ENCODE peak calls at places on chromosome 19, in ten cellular contexts. One of them, this sample, is unnamed.

GRCh38 chr19:47673426-47673825 is 39.8 kb upstream of the EHD2 start:
- DNase-seq in AG04449: no peak
- DNase-seq in AG09309: no peak
- DNase-seq in pancreas: no peak
- DNase-seq in H9: no peak
- DNase-seq in Calu3: no peak
- DNase-seq in fibroblast of pulmonary artery: no peak
- DNase-seq in mesothelial cell of epicardium: no peak
- DNase-seq in body of pancreas: no peak
- DNase-seq in endothelial cell: no peak
- DNase-seq in this sample: no peak

GRCh38 chr19:58543826-58544590 is at the start of gene TRIM28:
- DNase-seq in AG04449: peak
- DNase-seq in AG09309: peak
- DNase-seq in pancreas: peak
- DNase-seq in H9: peak
- DNase-seq in Calu3: peak
- DNase-seq in fibroblast of pulmonary artery: peak
- DNase-seq in mesothelial cell of epicardium: peak
- DNase-seq in body of pancreas: peak
- DNase-seq in endothelial cell: peak
- DNase-seq in this sample: peak

GRCh38 chr19:16330811-16331690 is 6.4 kb downstream of the KLF2 start:
- DNase-seq in AG04449: no peak
- DNase-seq in AG09309: no peak
- DNase-seq in pancreas: no peak
- DNase-seq in H9: no peak
- DNase-seq in Calu3: no peak
- DNase-seq in fibroblast of pulmonary artery: peak
- DNase-seq in mesothelial cell of epicardium: no peak
- DNase-seq in body of pancreas: no peak
- DNase-seq in endothelial cell: no peak
- DNase-seq in this sample: no peak

GRCh38 chr19:34712606-34713261 is 21.3 kb upstream of the ZNF181 start:
- DNase-seq in AG04449: peak
- DNase-seq in AG09309: peak
- DNase-seq in pancreas: peak
- DNase-seq in H9: peak
- DNase-seq in Calu3: peak
- DNase-seq in fibroblast of pulmonary artery: peak
- DNase-seq in mesothelial cell of epicardium: no peak
- DNase-seq in body of pancreas: peak
- DNase-seq in endothelial cell: peak
- DNase-seq in this sample: peak

GRCh38 chr19:6723108-6723618 is 2.7 kb upstream of the C3 start:
- DNase-seq in AG04449: no peak
- DNase-seq in AG09309: no peak
- DNase-seq in pancreas: peak
- DNase-seq in H9: no peak
- DNase-seq in Calu3: peak
- DNase-seq in fibroblast of pulmonary artery: peak
- DNase-seq in mesothelial cell of epicardium: no peak
- DNase-seq in body of pancreas: peak
- DNase-seq in endothelial cell: no peak
- DNase-seq in this sample: no peak

GRCh38 chr19:40611096-40611495 is 9.9 kb downstream of the LTBP4 start:
- DNase-seq in AG04449: no peak
- DNase-seq in AG09309: no peak
- DNase-seq in pancreas: no peak
- DNase-seq in H9: peak
- DNase-seq in Calu3: no peak
- DNase-seq in fibroblast of pulmonary artery: no peak
- DNase-seq in mesothelial cell of epicardium: no peak
- DNase-seq in body of pancreas: no peak
- DNase-seq in endothelial cell: no peak
- DNase-seq in this sample: no peak

GRCh38 chr19:2180881-2181617 is 17.3 kb downstream of the DOT1L start:
- DNase-seq in AG04449: no peak
- DNase-seq in AG09309: no peak
- DNase-seq in pancreas: no peak
- DNase-seq in H9: peak
- DNase-seq in Calu3: no peak
- DNase-seq in fibroblast of pulmonary artery: no peak
- DNase-seq in mesothelial cell of epicardium: no peak
- DNase-seq in body of pancreas: no peak
- DNase-seq in endothelial cell: no peak
- DNase-seq in this sample: no peak

GRCh38 chr19:13718733-13719132 is 45.6 kb upstream of the MRI1 start:
- DNase-seq in AG04449: peak
- DNase-seq in AG09309: peak
- DNase-seq in pancreas: no peak
- DNase-seq in H9: peak
- DNase-seq in Calu3: peak
- DNase-seq in fibroblast of pulmonary artery: peak
- DNase-seq in mesothelial cell of epicardium: no peak
- DNase-seq in body of pancreas: peak
- DNase-seq in endothelial cell: no peak
- DNase-seq in this sample: no peak

GRCh38 chr19:10780368-10780767 is 55.6 kb downstream of the TMED1 start:
- DNase-seq in AG04449: no peak
- DNase-seq in AG09309: peak
- DNase-seq in pancreas: peak
- DNase-seq in H9: no peak
- DNase-seq in Calu3: no peak
- DNase-seq in fibroblast of pulmonary artery: peak
- DNase-seq in mesothelial cell of epicardium: no peak
- DNase-seq in body of pancreas: peak
- DNase-seq in endothelial cell: no peak
- DNase-seq in this sample: no peak

GRCh38 chr19:33208371-33208770 is 14.2 kb downstream of the LRP3 start:
- DNase-seq in AG04449: no peak
- DNase-seq in AG09309: no peak
- DNase-seq in pancreas: no peak
- DNase-seq in H9: no peak
- DNase-seq in Calu3: no peak
- DNase-seq in fibroblast of pulmonary artery: no peak
- DNase-seq in mesothelial cell of epicardium: no peak
- DNase-seq in body of pancreas: no peak
- DNase-seq in endothelial cell: no peak
- DNase-seq in this sample: no peak

GRCh38 chr19:2055871-2056809 is 5.1 kb upstream of the MKNK2 start:
- DNase-seq in AG04449: no peak
- DNase-seq in AG09309: peak
- DNase-seq in pancreas: peak
- DNase-seq in H9: no peak
- DNase-seq in Calu3: no peak
- DNase-seq in fibroblast of pulmonary artery: peak
- DNase-seq in mesothelial cell of epicardium: no peak
- DNase-seq in body of pancreas: no peak
- DNase-seq in endothelial cell: no peak
- DNase-seq in this sample: no peak

GRCh38 chr19:49017041-49017665 is at the start of gene LHB:
- DNase-seq in AG04449: no peak
- DNase-seq in AG09309: no peak
- DNase-seq in pancreas: no peak
- DNase-seq in H9: peak
- DNase-seq in Calu3: no peak
- DNase-seq in fibroblast of pulmonary artery: no peak
- DNase-seq in mesothelial cell of epicardium: no peak
- DNase-seq in body of pancreas: no peak
- DNase-seq in endothelial cell: no peak
- DNase-seq in this sample: no peak

GRCh38 chr19:49020931-49021895 is 2.9 kb downstream of the CGB3 start:
- DNase-seq in AG04449: no peak
- DNase-seq in AG09309: no peak
- DNase-seq in pancreas: no peak
- DNase-seq in H9: no peak
- DNase-seq in Calu3: no peak
- DNase-seq in fibroblast of pulmonary artery: no peak
- DNase-seq in mesothelial cell of epicardium: no peak
- DNase-seq in body of pancreas: no peak
- DNase-seq in endothelial cell: no peak
- DNase-seq in this sample: no peak

GRCh38 chr19:49020342-49020741 is 3.5 kb upstream of the LHB start:
- DNase-seq in AG04449: no peak
- DNase-seq in AG09309: no peak
- DNase-seq in pancreas: peak
- DNase-seq in H9: peak
- DNase-seq in Calu3: no peak
- DNase-seq in fibroblast of pulmonary artery: no peak
- DNase-seq in mesothelial cell of epicardium: no peak
- DNase-seq in body of pancreas: peak
- DNase-seq in endothelial cell: no peak
- DNase-seq in this sample: no peak

GRCh38 chr19:49017666-49018351 is 918 bp upstream of the LHB start:
- DNase-seq in AG04449: no peak
- DNase-seq in AG09309: no peak
- DNase-seq in pancreas: no peak
- DNase-seq in H9: peak
- DNase-seq in Calu3: peak
- DNase-seq in fibroblast of pulmonary artery: peak
- DNase-seq in mesothelial cell of epicardium: peak
- DNase-seq in body of pancreas: peak
- DNase-seq in endothelial cell: peak
- DNase-seq in this sample: no peak

DNA sequence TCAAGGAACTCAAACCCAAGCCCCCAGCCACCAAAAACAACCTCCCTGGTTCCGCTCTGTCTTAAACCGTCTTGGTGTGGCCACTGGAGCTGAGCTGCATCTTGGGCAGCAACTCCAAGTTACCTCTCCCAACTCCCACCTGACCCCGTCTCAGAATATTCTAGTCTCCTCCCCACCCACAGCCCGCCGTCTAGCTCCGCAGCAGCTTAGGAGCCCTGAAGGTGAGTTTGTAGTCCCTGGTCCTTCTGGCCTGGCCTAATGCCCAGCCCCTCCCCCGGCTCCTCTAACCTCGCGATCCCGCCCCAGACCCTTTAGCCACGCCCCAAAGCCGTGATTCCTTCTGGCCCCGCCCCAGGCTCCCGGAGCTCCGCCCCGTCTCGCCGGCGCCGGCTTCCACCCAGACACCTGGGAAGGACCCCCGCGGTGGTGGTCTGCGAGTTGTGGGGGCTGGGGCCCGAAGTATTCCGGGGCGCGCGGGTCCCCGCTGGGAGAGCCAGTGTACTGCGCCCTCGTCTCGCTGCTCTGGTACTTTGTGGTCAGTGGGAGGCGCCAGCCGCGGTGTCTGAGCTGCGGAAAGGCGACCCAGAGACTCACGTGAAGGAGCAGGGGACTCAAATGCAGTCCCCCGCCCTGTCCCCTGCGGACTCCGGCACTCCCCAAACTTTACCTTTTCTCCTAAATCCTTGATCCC is 2.5 kb upstream of the LHB start:
- DNase-seq in AG04449: no peak
- DNase-seq in AG09309: no peak
- DNase-seq in pancreas: peak
- DNase-seq in H9: peak
- DNase-seq in Calu3: peak
- DNase-seq in fibroblast of pulmonary artery: no peak
- DNase-seq in mesothelial cell of epicardium: no peak
- DNase-seq in body of pancreas: peak
- DNase-seq in endothelial cell: peak
- DNase-seq in this sample: no peak
- TF ChIP-seq CTCF in AG04449: peak
- TF ChIP-seq CTCF in AG09309: no peak
- TF ChIP-seq CTCF in pancreas: no peak
- TF ChIP-seq CTCF in H9: peak
- TF ChIP-seq CTCF in Calu3: peak
- TF ChIP-seq CTCF in fibroblast of pulmonary artery: peak
- TF ChIP-seq CTCF in mesothelial cell of epicardium: peak
- TF ChIP-seq CTCF in body of pancreas: peak
- TF ChIP-seq CTCF in endothelial cell: no peak
- TF ChIP-seq CTCF in this sample: peak

GRCh38 chr19:38062959-38063786 is 156.2 kb downstream of the SIPA1L3 start:
- DNase-seq in AG04449: no peak
- DNase-seq in AG09309: no peak
- DNase-seq in pancreas: no peak
- DNase-seq in H9: no peak
- DNase-seq in Calu3: no peak
- DNase-seq in fibroblast of pulmonary artery: no peak
- DNase-seq in mesothelial cell of epicardium: no peak
- DNase-seq in body of pancreas: peak
- DNase-seq in endothelial cell: no peak
- DNase-seq in this sample: no peak
- TF ChIP-seq CTCF in AG04449: no peak
- TF ChIP-seq CTCF in AG09309: no peak
- TF ChIP-seq CTCF in pancreas: no peak
- TF ChIP-seq CTCF in H9: no peak
- TF ChIP-seq CTCF in Calu3: no peak
- TF ChIP-seq CTCF in fibroblast of pulmonary artery: no peak
- TF ChIP-seq CTCF in mesothelial cell of epicardium: no peak
- TF ChIP-seq CTCF in body of pancreas: no peak
- TF ChIP-seq CTCF in endothelial cell: no peak
- TF ChIP-seq CTCF in this sample: no peak

DNA sequence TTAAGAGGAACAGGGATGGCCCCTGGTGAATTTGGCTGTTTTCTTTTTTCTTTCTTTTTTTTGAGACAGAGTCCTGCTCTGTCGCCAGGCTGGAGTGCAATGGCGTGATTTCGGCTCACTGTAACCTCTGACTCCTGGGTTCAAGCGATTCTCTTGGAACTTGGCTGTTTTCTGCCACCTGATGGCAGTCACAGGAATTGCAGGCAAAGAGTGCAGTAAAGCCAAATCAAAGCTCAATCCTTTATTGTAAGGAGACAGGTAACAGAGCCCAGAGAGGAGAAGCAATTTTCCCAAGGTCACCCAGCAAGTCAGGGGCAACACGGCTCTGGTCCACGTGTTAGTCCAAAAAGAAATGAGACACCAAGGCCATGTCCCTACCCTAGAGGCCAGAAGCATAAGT is 6.2 kb downstream of the TINCR start:
- DNase-seq in AG04449: no peak
- DNase-seq in AG09309: no peak
- DNase-seq in pancreas: no peak
- DNase-seq in H9: no peak
- DNase-seq in Calu3: no peak
- DNase-seq in fibroblast of pulmonary artery: no peak
- DNase-seq in mesothelial cell of epicardium: no peak
- DNase-seq in body of pancreas: no peak
- DNase-seq in endothelial cell: no peak
- DNase-seq in this sample: no peak
- TF ChIP-seq CTCF in AG04449: peak
- TF ChIP-seq CTCF in AG09309: peak
- TF ChIP-seq CTCF in pancreas: peak
- TF ChIP-seq CTCF in H9: peak
- TF ChIP-seq CTCF in Calu3: peak
- TF ChIP-seq CTCF in fibroblast of pulmonary artery: peak
- TF ChIP-seq CTCF in mesothelial cell of epicardium: peak
- TF ChIP-seq CTCF in body of pancreas: peak
- TF ChIP-seq CTCF in endothelial cell: peak
- TF ChIP-seq CTCF in this sample: peak

DNA sequence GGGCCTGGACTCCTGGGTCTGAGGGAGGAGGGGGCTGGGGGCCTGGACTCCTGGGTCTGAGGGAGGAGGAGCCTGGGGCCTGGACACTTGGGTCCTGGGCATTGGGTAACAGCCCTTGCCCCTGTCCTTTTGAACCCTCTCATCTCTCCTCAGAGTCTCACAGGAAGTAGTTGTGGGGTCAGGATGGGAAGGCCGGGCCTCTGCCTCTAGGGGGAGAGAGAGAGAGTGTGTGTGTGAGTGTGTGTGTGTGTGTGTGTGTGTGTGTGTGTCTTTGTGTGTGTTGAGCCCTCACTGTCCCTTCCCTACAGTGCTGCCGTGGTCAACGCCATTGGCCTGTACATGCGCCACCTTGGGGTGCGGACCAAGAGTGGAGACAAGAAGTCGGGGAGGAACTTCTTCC is 10.9 kb downstream of the ARHGEF1 start:
- DNase-seq in AG04449: no peak
- DNase-seq in AG09309: no peak
- DNase-seq in pancreas: no peak
- DNase-seq in H9: no peak
- DNase-seq in Calu3: no peak
- DNase-seq in fibroblast of pulmonary artery: no peak
- DNase-seq in mesothelial cell of epicardium: no peak
- DNase-seq in body of pancreas: no peak
- DNase-seq in endothelial cell: no peak
- DNase-seq in this sample: no peak
- TF ChIP-seq CTCF in AG04449: peak
- TF ChIP-seq CTCF in AG09309: peak
- TF ChIP-seq CTCF in pancreas: no peak
- TF ChIP-seq CTCF in H9: no peak
- TF ChIP-seq CTCF in Calu3: no peak
- TF ChIP-seq CTCF in fibroblast of pulmonary artery: peak
- TF ChIP-seq CTCF in mesothelial cell of epicardium: no peak
- TF ChIP-seq CTCF in body of pancreas: no peak
- TF ChIP-seq CTCF in endothelial cell: no peak
- TF ChIP-seq CTCF in this sample: no peak